ENCODE peak calls at places on chromosomes 7 and 10, in seven cellular contexts. One of them, this sample, is unnamed.

GRCh38 chr10:46263831-46264268 is 22.9 kb upstream of the ANTXRL start:
- DNase-seq in HCT116: no peak
- DNase-seq in HepG2: no peak
- DNase-seq in SK-N-SH: no peak
- DNase-seq in K562: no peak
- DNase-seq in H1: no peak
- DNase-seq in GM12878: no peak
- DNase-seq in this sample: no peak

GRCh38 chr7:144873316-144873845 is 37.5 kb upstream of the TPK1 start:
- DNase-seq in HCT116: no peak
- DNase-seq in HepG2: no peak
- DNase-seq in SK-N-SH: no peak
- DNase-seq in K562: no peak
- DNase-seq in H1: no peak
- DNase-seq in GM12878: no peak
- DNase-seq in this sample: no peak

GRCh38 chr10:63700209-63700934 is 179.2 kb downstream of the REEP3 start:
- DNase-seq in HCT116: peak
- DNase-seq in HepG2: no peak
- DNase-seq in SK-N-SH: no peak
- DNase-seq in K562: no peak
- DNase-seq in H1: no peak
- DNase-seq in GM12878: no peak
- DNase-seq in this sample: no peak

GRCh38 chr10:94524146-94524545 is 21.4 kb upstream of the HELLS start:
- DNase-seq in HCT116: no peak
- DNase-seq in HepG2: no peak
- DNase-seq in SK-N-SH: no peak
- DNase-seq in K562: no peak
- DNase-seq in H1: no peak
- DNase-seq in GM12878: no peak
- DNase-seq in this sample: no peak

GRCh38 chr7:159064121-159064815 is 80.4 kb downstream of the VIPR2 start:
- DNase-seq in HCT116: no peak
- DNase-seq in HepG2: no peak
- DNase-seq in SK-N-SH: no peak
- DNase-seq in K562: no peak
- DNase-seq in H1: no peak
- DNase-seq in GM12878: no peak
- DNase-seq in this sample: no peak

GRCh38 chr7:124775422-124775821 is 9.8 kb upstream of the GPR37 start:
- DNase-seq in HCT116: no peak
- DNase-seq in HepG2: no peak
- DNase-seq in SK-N-SH: no peak
- DNase-seq in K562: no peak
- DNase-seq in H1: no peak
- DNase-seq in GM12878: no peak
- DNase-seq in this sample: no peak

GRCh38 chr7:120033114-120033513 is 239.9 kb upstream of the KCND2 start:
- DNase-seq in HCT116: no peak
- DNase-seq in HepG2: no peak
- DNase-seq in SK-N-SH: no peak
- DNase-seq in K562: no peak
- DNase-seq in H1: no peak
- DNase-seq in GM12878: no peak
- DNase-seq in this sample: no peak

GRCh38 chr10:76126607-76127190 is 695.3 kb downstream of the LRMDA start:
- DNase-seq in HCT116: no peak
- DNase-seq in HepG2: no peak
- DNase-seq in SK-N-SH: no peak
- DNase-seq in K562: no peak
- DNase-seq in H1: no peak
- DNase-seq in GM12878: no peak
- DNase-seq in this sample: no peak

GRCh38 chr7:28038175-28038855 is 142.3 kb downstream of the JAZF1 start:
- DNase-seq in HCT116: no peak
- DNase-seq in HepG2: no peak
- DNase-seq in SK-N-SH: no peak
- DNase-seq in K562: no peak
- DNase-seq in H1: no peak
- DNase-seq in GM12878: no peak
- DNase-seq in this sample: no peak

GRCh38 chr7:133976140-133976539 is 151.0 kb upstream of the LRGUK start:
- DNase-seq in HCT116: no peak
- DNase-seq in HepG2: no peak
- DNase-seq in SK-N-SH: no peak
- DNase-seq in K562: no peak
- DNase-seq in H1: no peak
- DNase-seq in GM12878: no peak
- DNase-seq in this sample: no peak

GRCh38 chr10:119724630-119725549 is 960 bp upstream of the INPP5F start:
- DNase-seq in HCT116: no peak
- DNase-seq in HepG2: peak
- DNase-seq in SK-N-SH: no peak
- DNase-seq in K562: no peak
- DNase-seq in H1: no peak
- DNase-seq in GM12878: no peak
- DNase-seq in this sample: peak

GRCh38 chr10:70477661-70478162 is 855 bp upstream of the PALD1 start:
- DNase-seq in HCT116: peak
- DNase-seq in HepG2: peak
- DNase-seq in SK-N-SH: peak
- DNase-seq in K562: peak
- DNase-seq in H1: no peak
- DNase-seq in GM12878: no peak
- DNase-seq in this sample: no peak

GRCh38 chr7:69564454-69565417 is 33.5 kb upstream of the AUTS2 start:
- DNase-seq in HCT116: no peak
- DNase-seq in HepG2: peak
- DNase-seq in SK-N-SH: peak
- DNase-seq in K562: no peak
- DNase-seq in H1: no peak
- DNase-seq in GM12878: peak
- DNase-seq in this sample: no peak

GRCh38 chr7:132190683-132191082 is 385.6 kb downstream of the PLXNA4 start:
- DNase-seq in HCT116: no peak
- DNase-seq in HepG2: no peak
- DNase-seq in SK-N-SH: no peak
- DNase-seq in K562: no peak
- DNase-seq in H1: no peak
- DNase-seq in GM12878: no peak
- DNase-seq in this sample: no peak

GRCh38 chr7:30692882-30693281 is 10.6 kb upstream of the CRHR2 start:
- DNase-seq in HCT116: no peak
- DNase-seq in HepG2: no peak
- DNase-seq in SK-N-SH: no peak
- DNase-seq in K562: no peak
- DNase-seq in H1: no peak
- DNase-seq in GM12878: no peak
- DNase-seq in this sample: no peak

GRCh38 chr10:43403911-43404674 is 4.9 kb downstream of the HNRNPF start:
- DNase-seq in HCT116: no peak
- DNase-seq in HepG2: no peak
- DNase-seq in SK-N-SH: no peak
- DNase-seq in K562: no peak
- DNase-seq in H1: no peak
- DNase-seq in GM12878: no peak
- DNase-seq in this sample: no peak

GRCh38 chr7:88218836-88219605 is 817 bp downstream of the SRI start:
- DNase-seq in HCT116: no peak
- DNase-seq in HepG2: no peak
- DNase-seq in SK-N-SH: peak
- DNase-seq in K562: peak
- DNase-seq in H1: no peak
- DNase-seq in GM12878: peak
- DNase-seq in this sample: peak

GRCh38 chr7:38105874-38106483 is 72.1 kb upstream of the STARD3NL start:
- DNase-seq in HCT116: peak
- DNase-seq in HepG2: peak
- DNase-seq in SK-N-SH: peak
- DNase-seq in K562: peak
- DNase-seq in H1: no peak
- DNase-seq in GM12878: no peak
- DNase-seq in this sample: peak

GRCh38 chr7:25392571-25393338 is 164.5 kb upstream of the NPVF start:
- DNase-seq in HCT116: no peak
- DNase-seq in HepG2: no peak
- DNase-seq in SK-N-SH: peak
- DNase-seq in K562: no peak
- DNase-seq in H1: no peak
- DNase-seq in GM12878: no peak
- DNase-seq in this sample: no peak

GRCh38 chr10:119595715-119596515 is 849 bp downstream of the TIAL1 start:
- DNase-seq in HCT116: no peak
- DNase-seq in HepG2: no peak
- DNase-seq in SK-N-SH: no peak
- DNase-seq in K562: peak
- DNase-seq in H1: no peak
- DNase-seq in GM12878: no peak
- DNase-seq in this sample: peak

GRCh38 chr7:33669251-33669670 is 236.1 kb upstream of the BMPER start:
- DNase-seq in HCT116: no peak
- DNase-seq in HepG2: peak
- DNase-seq in SK-N-SH: no peak
- DNase-seq in K562: no peak
- DNase-seq in H1: no peak
- DNase-seq in GM12878: no peak
- DNase-seq in this sample: no peak

GRCh38 chr10:30559118-30559684 is 70.4 kb downstream of the LYZL2 start:
- DNase-seq in HCT116: no peak
- DNase-seq in HepG2: no peak
- DNase-seq in SK-N-SH: no peak
- DNase-seq in K562: no peak
- DNase-seq in H1: no peak
- DNase-seq in GM12878: no peak
- DNase-seq in this sample: no peak

GRCh38 chr10:4051011-4051407 is 266.0 kb upstream of the KLF6 start:
- DNase-seq in HCT116: no peak
- DNase-seq in HepG2: no peak
- DNase-seq in SK-N-SH: no peak
- DNase-seq in K562: no peak
- DNase-seq in H1: no peak
- DNase-seq in GM12878: no peak
- DNase-seq in this sample: peak

GRCh38 chr7:150845471-150845870 is 6.8 kb upstream of the AOC1 start:
- DNase-seq in HCT116: no peak
- DNase-seq in HepG2: no peak
- DNase-seq in SK-N-SH: peak
- DNase-seq in K562: no peak
- DNase-seq in H1: no peak
- DNase-seq in GM12878: no peak
- DNase-seq in this sample: no peak

GRCh38 chr7:38704751-38705150 is 73.6 kb upstream of the AMPH start:
- DNase-seq in HCT116: no peak
- DNase-seq in HepG2: no peak
- DNase-seq in SK-N-SH: no peak
- DNase-seq in K562: no peak
- DNase-seq in H1: no peak
- DNase-seq in GM12878: no peak
- DNase-seq in this sample: no peak

GRCh38 chr10:80474920-80475319 is 20.8 kb downstream of the TSPAN14 start:
- DNase-seq in HCT116: no peak
- DNase-seq in HepG2: no peak
- DNase-seq in SK-N-SH: no peak
- DNase-seq in K562: no peak
- DNase-seq in H1: no peak
- DNase-seq in GM12878: no peak
- DNase-seq in this sample: no peak

GRCh38 chr10:114876602-114877300 is 55.2 kb downstream of the FHIP2A start:
- DNase-seq in HCT116: peak
- DNase-seq in HepG2: peak
- DNase-seq in SK-N-SH: peak
- DNase-seq in K562: peak
- DNase-seq in H1: peak
- DNase-seq in GM12878: peak
- DNase-seq in this sample: peak
- TF ChIP-seq JUND in HCT116: no peak
- TF ChIP-seq JUND in HepG2: no peak
- TF ChIP-seq JUND in SK-N-SH: no peak
- TF ChIP-seq JUND in K562: no peak
- TF ChIP-seq JUND in H1: no peak
- TF ChIP-seq JUND in GM12878: no peak
- TF ChIP-seq JUND in this sample: no peak

GRCh38 chr7:13988011-13988410 is 1.5 kb downstream of the ETV1 start:
- DNase-seq in HCT116: no peak
- DNase-seq in HepG2: no peak
- DNase-seq in SK-N-SH: no peak
- DNase-seq in K562: no peak
- DNase-seq in H1: no peak
- DNase-seq in GM12878: no peak
- DNase-seq in this sample: no peak

GRCh38 chr7:13989944-13990295 is 454 bp upstream of the ETV1 start:
- DNase-seq in HCT116: no peak
- DNase-seq in HepG2: no peak
- DNase-seq in SK-N-SH: no peak
- DNase-seq in K562: no peak
- DNase-seq in H1: no peak
- DNase-seq in GM12878: no peak
- DNase-seq in this sample: no peak

GRCh38 chr7:13988765-13989137 is 715 bp downstream of the ETV1 start:
- DNase-seq in HCT116: no peak
- DNase-seq in HepG2: no peak
- DNase-seq in SK-N-SH: peak
- DNase-seq in K562: no peak
- DNase-seq in H1: no peak
- DNase-seq in GM12878: no peak
- DNase-seq in this sample: no peak

GRCh38 chr7:13990319-13990983 is 985 bp upstream of the ETV1 start:
- DNase-seq in HCT116: no peak
- DNase-seq in HepG2: peak
- DNase-seq in SK-N-SH: peak
- DNase-seq in K562: no peak
- DNase-seq in H1: no peak
- DNase-seq in GM12878: no peak
- DNase-seq in this sample: peak

GRCh38 chr7:13989138-13989943 is at the start of gene ETV1:
- DNase-seq in HCT116: no peak
- DNase-seq in HepG2: peak
- DNase-seq in SK-N-SH: peak
- DNase-seq in K562: peak
- DNase-seq in H1: peak
- DNase-seq in GM12878: no peak
- DNase-seq in this sample: no peak
- TF ChIP-seq JUND in HCT116: no peak
- TF ChIP-seq JUND in HepG2: no peak
- TF ChIP-seq JUND in SK-N-SH: no peak
- TF ChIP-seq JUND in K562: peak
- TF ChIP-seq JUND in H1: peak
- TF ChIP-seq JUND in GM12878: no peak
- TF ChIP-seq JUND in this sample: no peak

GRCh38 chr10:79310217-79310865 is 36.9 kb upstream of the PPIF start:
- DNase-seq in HCT116: no peak
- DNase-seq in HepG2: no peak
- DNase-seq in SK-N-SH: peak
- DNase-seq in K562: no peak
- DNase-seq in H1: no peak
- DNase-seq in GM12878: no peak
- DNase-seq in this sample: no peak
- TF ChIP-seq JUND in HCT116: no peak
- TF ChIP-seq JUND in HepG2: no peak
- TF ChIP-seq JUND in SK-N-SH: no peak
- TF ChIP-seq JUND in K562: no peak
- TF ChIP-seq JUND in H1: no peak
- TF ChIP-seq JUND in GM12878: no peak
- TF ChIP-seq JUND in this sample: no peak

GRCh38 chr10:16999665-17000451 is 129.8 kb downstream of the CUBN start:
- DNase-seq in HCT116: no peak
- DNase-seq in HepG2: no peak
- DNase-seq in SK-N-SH: no peak
- DNase-seq in K562: no peak
- DNase-seq in H1: no peak
- DNase-seq in GM12878: no peak
- DNase-seq in this sample: no peak
- TF ChIP-seq JUND in HCT116: no peak
- TF ChIP-seq JUND in HepG2: no peak
- TF ChIP-seq JUND in SK-N-SH: no peak
- TF ChIP-seq JUND in K562: no peak
- TF ChIP-seq JUND in H1: no peak
- TF ChIP-seq JUND in GM12878: no peak
- TF ChIP-seq JUND in this sample: no peak